ENCODE peak calls at places on chromosomes 5 and 9, in four cellular contexts. T is uterus, E is GM20000, L is left ventricle myocardium inferior. U is an unnamed sample.

GRCh38 chr9:119902611-119903010 is 533.4 kb upstream of the BRINP1 start:
- DNase-seq in T (no peak), E (no peak), L (no peak), U (no peak)

GRCh38 chr5:35803221-35803651 is 53.5 kb upstream of the IL7R start:
- DNase-seq in T (no peak), E (peak), L (peak), U (peak)

GRCh38 chr5:59040007-59040803 is 457.3 kb downstream of the RAB3C start:
- DNase-seq in T (no peak), E (no peak), L (no peak), U (no peak)

GRCh38 chr5:155953335-155953734 is 373.6 kb upstream of the SGCD start:
- DNase-seq in T (no peak), E (no peak), L (no peak), U (no peak)

GRCh38 chr5:38807570-38808461 is 38.0 kb upstream of the OSMR start:
- DNase-seq in T (no peak), E (no peak), L (no peak), U (no peak)

GRCh38 chr5:50653946-50654345 is 12.5 kb upstream of the PARP8 start:
- DNase-seq in T (no peak), E (peak), L (no peak), U (no peak)

GRCh38 chr5:52809884-52810283 is 22.2 kb downstream of the ITGA1 start:
- DNase-seq in T (no peak), E (no peak), L (no peak), U (no peak)

GRCh38 chr5:170503970-170504525 is at the start of gene KCNIP1:
- DNase-seq in T (no peak), E (no peak), L (no peak), U (peak)

GRCh38 chr9:9552665-9553064 is 1060.1 kb downstream of the PTPRD start:
- DNase-seq in T (no peak), E (no peak), L (no peak), U (no peak)

GRCh38 chr5:66494437-66494836 is 101.8 kb upstream of the MAST4 start:
- DNase-seq in T (no peak), E (no peak), L (no peak), U (no peak)

GRCh38 chr5:39765381-39765780 is 340.6 kb upstream of the DAB2 start:
- DNase-seq in T (no peak), E (no peak), L (no peak), U (no peak)

GRCh38 chr9:20624201-20625002 is 2.1 kb upstream of the MLLT3 start:
- DNase-seq in T (peak), E (peak), L (peak), U (peak)

GRCh38 chr5:39717186-39717897 is 292.6 kb upstream of the DAB2 start:
- DNase-seq in T (no peak), E (no peak), L (no peak), U (no peak)

GRCh38 chr5:150659360-150660107 is 1.5 kb upstream of the MYOZ3 start:
- DNase-seq in T (no peak), E (no peak), L (no peak), U (peak)

GRCh38 chr5:96117863-96118651 is 156.4 kb upstream of the ELL2 start:
- DNase-seq in T (no peak), E (no peak), L (no peak), U (no peak)

GRCh38 chr9:5917273-5917672 is 26.6 kb downstream of the MLANA start:
- DNase-seq in T (no peak), E (no peak), L (no peak), U (no peak)

GRCh38 chr5:77844408-77845272 is 68.5 kb upstream of the TBCA start:
- DNase-seq in T (no peak), E (peak), L (no peak), U (peak)
- TF ChIP-seq CTCF in T (no peak), E (no peak), L (peak), U (no peak)

GRCh38 chr5:160385496-160385895 is 14.4 kb downstream of the FAM200C start:
- DNase-seq in T (no peak), E (no peak), L (no peak), U (no peak)

GRCh38 chr5:160382361-160382760 is 11.9 kb upstream of the C1QTNF2 start:
- DNase-seq in T (no peak), E (no peak), L (no peak), U (no peak)

GRCh38 chr5:160390787-160391696 is 8.8 kb downstream of the FAM200C start:
- DNase-seq in T (no peak), E (no peak), L (no peak), U (no peak)

DNA sequence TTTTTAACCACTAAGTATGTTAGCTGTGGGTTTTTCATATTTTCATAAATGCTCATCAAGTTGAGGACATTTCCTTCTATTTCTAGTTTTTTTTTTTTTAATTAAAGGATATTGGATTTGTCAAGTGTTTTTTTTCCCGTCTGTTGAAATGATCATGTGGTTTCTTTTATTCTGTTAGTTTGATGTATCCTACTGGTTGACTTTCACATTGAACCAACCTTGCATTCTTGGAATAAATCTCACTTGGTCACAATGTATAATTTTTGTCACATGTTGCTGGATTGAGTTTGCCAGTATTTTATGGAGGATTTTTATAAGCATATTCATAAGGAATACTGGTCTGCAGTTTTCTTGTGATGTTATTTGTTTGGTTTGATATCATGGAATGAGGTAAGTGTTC is 12.4 kb downstream of the FAM200C start:
- DNase-seq in T (no peak), E (no peak), L (no peak), U (no peak)
- TF ChIP-seq CTCF in T (no peak), E (no peak), L (no peak), U (no peak)

GRCh38 chr5:174816858-174817257 is 92.5 kb downstream of the MSX2 start:
- DNase-seq in T (no peak), E (no peak), L (no peak), U (no peak)
- TF ChIP-seq CTCF in T (no peak), E (no peak), L (peak), U (no peak)

DNA sequence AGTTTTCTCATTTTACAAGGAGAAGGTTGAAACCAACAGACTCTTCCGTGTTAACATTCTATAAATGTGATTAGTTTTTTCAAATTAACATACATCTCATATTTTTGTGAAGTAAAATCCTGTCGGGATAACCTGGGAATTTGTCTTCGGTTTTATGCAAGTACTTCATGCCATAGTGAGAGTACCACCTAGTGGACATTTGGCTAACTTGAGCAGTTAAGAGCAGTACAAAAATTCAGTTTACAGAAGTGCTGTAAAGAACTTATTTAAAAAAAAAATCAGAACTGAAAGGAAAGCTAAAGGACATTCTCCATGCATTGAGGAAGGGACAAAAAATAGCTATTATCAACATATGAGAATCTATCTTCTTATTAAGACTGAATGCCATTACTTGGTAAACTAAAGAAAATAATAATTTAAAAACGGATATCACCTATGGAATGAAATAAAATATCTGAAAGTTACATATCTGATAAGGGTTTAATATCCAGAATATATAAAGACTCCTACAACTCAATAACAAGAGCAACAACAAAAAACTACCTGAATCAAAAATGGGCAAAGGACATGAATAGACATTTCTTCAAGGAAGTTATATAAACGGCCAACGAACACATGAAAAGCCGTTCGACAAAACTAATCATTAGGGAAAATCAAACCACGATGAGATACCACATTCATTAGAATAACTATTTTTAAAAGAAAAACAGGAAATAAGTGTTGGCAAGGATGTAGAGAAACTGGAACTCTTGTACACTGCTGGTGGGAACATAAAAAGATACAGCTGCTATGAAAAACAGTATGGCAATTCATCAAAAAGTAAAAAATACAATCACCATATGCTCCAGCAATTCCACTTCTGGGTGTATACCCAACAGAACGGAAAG is 117.0 kb upstream of the GNA14 start:
- DNase-seq in T (no peak), E (no peak), L (no peak), U (no peak)
- TF ChIP-seq CTCF in T (peak), E (no peak), L (peak), U (no peak)

GRCh38 chr9:127778280-127779135 is at the start of gene SH2D3C:
- DNase-seq in T (no peak), E (no peak), L (peak), U (no peak)

GRCh38 chr9:127776919-127777280 is 1.6 kb downstream of the SH2D3C start:
- DNase-seq in T (no peak), E (no peak), L (no peak), U (no peak)

GRCh38 chr9:127773981-127774380 is 4.5 kb downstream of the SH2D3C start:
- DNase-seq in T (no peak), E (no peak), L (no peak), U (no peak)

GRCh38 chr9:127777368-127777960 is 1.0 kb downstream of the SH2D3C start:
- DNase-seq in T (no peak), E (no peak), L (no peak), U (no peak)

DNA sequence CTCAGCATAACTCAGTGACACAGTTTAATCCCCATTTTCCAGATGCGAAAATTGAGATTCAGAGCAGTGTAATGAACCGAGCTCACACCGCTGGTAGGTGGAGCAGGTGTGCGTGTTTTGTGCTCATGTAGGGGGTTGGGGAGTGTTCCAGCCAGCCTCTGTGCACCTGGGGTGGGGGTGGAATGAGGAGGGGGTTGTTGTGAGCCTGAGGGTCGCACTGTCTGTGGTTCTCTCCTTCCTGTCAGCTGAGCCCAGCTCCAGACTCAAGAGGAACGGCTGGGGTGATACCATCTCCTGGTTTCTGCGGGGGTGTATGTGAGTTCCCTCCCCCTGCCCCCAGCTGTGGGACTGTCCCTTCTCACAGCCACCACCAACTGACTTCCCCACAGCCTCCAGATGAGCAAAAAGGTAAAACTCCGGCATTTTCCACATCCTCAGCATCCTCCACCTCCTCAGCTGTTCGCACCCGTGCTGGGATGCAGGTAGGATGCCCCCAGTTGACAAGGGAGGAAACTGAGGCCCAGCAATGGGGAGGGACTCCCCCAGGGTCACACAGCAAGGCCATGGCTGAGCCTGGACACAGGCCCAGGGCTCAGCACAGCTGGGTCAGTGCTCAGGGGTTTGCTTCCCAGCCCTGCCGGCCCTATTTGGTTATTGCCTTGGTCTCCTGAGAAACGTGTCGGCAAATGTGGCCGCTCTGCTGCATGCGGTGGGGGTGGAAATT is 2.1 kb downstream of the SH2D3C start:
- DNase-seq in T (no peak), E (peak), L (no peak), U (no peak)
- TF ChIP-seq CTCF in T (no peak), E (no peak), L (no peak), U (no peak)